ENCODE peak calls at places on chromosome 14, in six cellular contexts. X is uterus, B is heart right ventricle, C is neural progenitor cell, R is adrenal gland, A is hepatocyte. N is an unnamed sample.
A peak's percentile ranks its signal among the peaks of the same experiment; 100 is the strongest.

GRCh38 chr14:94689218-94689984 is 77.2 kb downstream of the SERPINA3 start:
- DNase-seq in C (peak; percentile 86), X (peak; percentile 71), R (peak; percentile 64), A (peak; percentile 87), B (peak; percentile 38), N (peak; percentile 58)

GRCh38 chr14:105304565-105304964 is 3.8 kb upstream of the BRF1 start:
- DNase-seq in A (no peak), R (no peak), C (no peak), X (no peak), B (no peak), N (no peak)

GRCh38 chr14:23608454-23608853 is 27.7 kb upstream of the DHRS2 start:
- DNase-seq in B (peak; percentile 36), X (no peak), C (no peak), R (no peak), A (no peak), N (peak; percentile 59)

GRCh38 chr14:41532255-41532654 is 74.4 kb upstream of the LRFN5 start:
- DNase-seq in A (no peak), C (no peak), B (no peak), R (no peak), X (no peak), N (no peak)

GRCh38 chr14:103692159-103692558 is 23.1 kb downstream of the XRCC3 start:
- DNase-seq in C (no peak), A (no peak), B (no peak), X (no peak), R (no peak), N (no peak)

GRCh38 chr14:55077155-55077554 is 25.7 kb downstream of the MAPK1IP1L start:
- DNase-seq in A (peak; percentile 70), C (no peak), R (no peak), X (no peak), B (no peak), N (no peak)

GRCh38 chr14:36515105-36515593 is 4.9 kb downstream of the NKX2-1 start:
- DNase-seq in R (no peak), C (no peak), X (no peak), B (no peak), A (no peak), N (no peak)

GRCh38 chr14:61498811-61499210 is 177.4 kb downstream of the PRKCH start:
- DNase-seq in B (no peak), C (no peak), A (no peak), R (no peak), X (no peak), N (no peak)

GRCh38 chr14:103021817-103022668 is 35.3 kb downstream of the CDC42BPB start:
- DNase-seq in B (no peak), A (no peak), X (no peak), R (no peak), C (no peak), N (no peak)

GRCh38 chr14:31510222-31510621 is 22.4 kb upstream of the GPR33 start:
- DNase-seq in X (no peak), A (no peak), B (no peak), R (no peak), C (no peak), N (no peak)
- TF ChIP-seq CTCF in X (peak; percentile 50), A (peak; percentile 70), B (peak; percentile 73), R (peak; percentile 70), C (peak; percentile 82), N (peak; percentile 68)

DNA sequence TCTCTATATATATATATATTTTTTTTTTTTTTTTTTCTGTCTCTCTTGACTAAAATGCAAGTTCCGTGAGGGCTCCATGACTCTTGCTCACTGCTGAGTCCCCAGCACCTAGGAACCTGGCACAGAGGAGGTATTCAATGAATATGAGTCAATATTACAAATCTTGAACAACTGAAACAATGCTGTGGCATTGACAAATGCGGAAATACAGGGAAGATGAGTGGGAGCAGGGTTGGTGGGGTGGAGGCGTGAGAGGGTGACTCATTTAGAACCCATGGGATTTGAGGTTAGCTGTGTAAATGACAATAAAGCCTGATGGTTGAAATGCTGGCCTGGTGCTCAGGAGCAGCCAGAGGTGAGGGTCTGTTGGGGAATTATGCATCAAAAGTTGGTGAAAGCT is 121.7 kb upstream of the FUT8 start:
- DNase-seq in C (no peak), B (no peak), X (no peak), A (no peak), R (no peak), N (no peak)
- H3K4me1 ChIP-seq in C (peaks cover 11% of the 10 kb centered on the region), B (no peaks in the 10 kb centered on the region), X (no peaks in the 10 kb centered on the region), A (no peaks in the 10 kb centered on the region), R (no peaks in the 10 kb centered on the region), N (no peaks in the 10 kb centered on the region)

DNA sequence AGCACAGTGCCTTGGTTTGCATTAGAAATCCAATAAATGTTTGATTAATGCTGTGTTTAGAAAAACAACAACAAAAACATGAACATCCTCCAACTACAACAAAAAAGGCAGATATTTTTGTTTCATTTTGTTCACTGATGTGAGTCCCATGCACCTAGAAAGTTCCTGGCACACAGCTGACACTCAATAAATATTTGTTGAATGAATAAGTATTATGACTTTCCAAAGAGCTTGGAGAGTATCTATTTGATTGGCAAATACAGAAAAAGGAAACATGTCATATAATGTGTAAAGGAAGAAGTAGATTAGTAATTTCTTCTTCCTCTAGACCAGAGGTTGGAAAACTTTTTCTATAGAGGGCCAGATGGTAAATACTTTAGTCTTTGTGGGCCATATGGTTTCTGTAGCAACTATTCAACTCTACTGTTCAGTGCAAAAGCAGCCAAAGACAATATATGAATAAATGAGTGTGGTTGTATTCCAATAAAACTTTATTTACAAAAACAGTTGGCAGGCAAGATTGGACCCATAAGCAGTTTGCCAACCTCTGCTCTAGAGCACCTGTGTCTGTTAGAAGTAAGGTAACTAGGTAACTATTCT is 312.3 kb upstream of the DIO2 start:
- DNase-seq in B (no peak), R (no peak), A (no peak), X (no peak), C (no peak), N (no peak)
- TF ChIP-seq CTCF in B (no peak), R (no peak), A (no peak), X (no peak), C (no peak), N (no peak)

DNA sequence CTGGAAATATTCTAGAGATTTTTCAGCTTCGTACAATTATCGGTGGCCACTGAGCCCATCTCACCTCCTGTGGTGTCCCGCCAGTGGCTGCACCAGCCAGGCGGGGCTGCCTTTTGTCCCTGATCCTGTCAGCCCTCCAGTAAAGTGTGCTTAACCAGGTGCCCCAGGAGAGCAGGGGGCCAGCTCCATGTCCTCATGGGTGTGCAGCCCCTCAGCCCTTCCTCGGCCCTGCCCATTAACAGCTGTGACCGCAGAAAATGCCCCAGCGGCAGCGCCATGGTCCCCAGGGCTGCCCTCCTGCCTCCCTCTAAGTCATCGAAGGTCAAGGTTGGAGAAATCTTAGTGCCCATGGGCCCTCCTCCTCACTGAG is 188.5 kb downstream of the ZFP36L1 start:
- DNase-seq in R (no peak), C (no peak), B (no peak), X (no peak), A (no peak), N (no peak)
- H3K4me1 ChIP-seq in R (no peaks in the 10 kb centered on the region), C (peaks cover 56% of the 10 kb centered on the region), B (peaks cover 40% of the 10 kb centered on the region), X (peaks cover 3% of the 10 kb centered on the region), A (peaks cover 62% of the 10 kb centered on the region), N (peaks cover 48% of the 10 kb centered on the region)

GRCh38 chr14:76320975-76321374 is 55.0 kb upstream of the ESRRB start:
- DNase-seq in C (no peak), X (no peak), B (no peak), R (no peak), A (no peak), N (no peak)

GRCh38 chr14:76326918-76327689 is 48.8 kb upstream of the ESRRB start:
- DNase-seq in X (no peak), A (no peak), B (no peak), R (no peak), C (no peak), N (no peak)

GRCh38 chr14:76322594-76323220 is 53.2 kb upstream of the ESRRB start:
- DNase-seq in B (no peak), X (no peak), A (no peak), C (no peak), R (no peak), N (no peak)

GRCh38 chr14:76323331-76324050 is 52.4 kb upstream of the ESRRB start:
- DNase-seq in X (no peak), A (no peak), R (no peak), C (no peak), B (no peak), N (no peak)

DNA sequence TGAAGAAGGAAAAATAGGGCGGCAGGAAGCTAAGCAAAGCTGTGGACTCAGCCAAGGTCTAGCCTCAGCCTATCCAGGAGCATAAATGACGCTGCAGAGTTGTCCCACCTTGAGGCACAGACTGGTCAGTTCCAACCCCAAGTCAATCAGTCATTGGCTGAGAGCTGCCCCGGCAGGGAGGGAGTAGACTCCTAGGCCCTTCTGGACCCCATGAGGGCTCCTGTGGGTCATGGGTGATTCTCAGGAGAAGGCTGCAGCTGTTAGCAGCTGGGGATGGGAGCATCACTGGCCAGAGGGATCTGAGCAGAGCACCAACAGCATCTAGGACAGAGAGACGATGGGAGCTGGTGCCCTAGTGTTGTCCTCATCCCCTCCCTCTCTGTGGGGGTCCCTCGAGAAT is 51.8 kb upstream of the ESRRB start:
- DNase-seq in B (no peak), C (no peak), X (no peak), R (no peak), A (no peak), N (no peak)
- TF ChIP-seq CTCF in B (no peak), C (no peak), X (no peak), R (no peak), A (no peak), N (no peak)

GRCh38 chr14:72616811-72617210 is 277.1 kb downstream of the DPF3 start:
- DNase-seq in R (peak; percentile 2), B (no peak), C (no peak), A (no peak), X (no peak), N (no peak)

GRCh38 chr14:72614891-72615410 is 278.9 kb downstream of the DPF3 start:
- DNase-seq in X (no peak), A (no peak), C (no peak), B (no peak), R (no peak), N (no peak)

GRCh38 chr14:72614365-72614764 is 279.5 kb downstream of the DPF3 start:
- DNase-seq in A (no peak), X (no peak), C (no peak), R (no peak), B (no peak), N (no peak)

GRCh38 chr14:72616294-72616693 is 277.6 kb downstream of the DPF3 start:
- DNase-seq in R (peak; percentile 2), C (no peak), B (no peak), X (no peak), A (peak; percentile 26), N (no peak)

GRCh38 chr14:72615511-72616121 is 278.3 kb downstream of the DPF3 start:
- DNase-seq in A (no peak), C (no peak), B (no peak), R (peak; percentile 23), X (no peak), N (no peak)
- H3K4me1 ChIP-seq in A (peaks cover 3% of the 10 kb centered on the region), C (peaks cover 11% of the 10 kb centered on the region), B (peaks cover 77% of the 10 kb centered on the region), R (peaks cover 8% of the 10 kb centered on the region), X (no peaks in the 10 kb centered on the region), N (peaks cover 89% of the 10 kb centered on the region)

DNA sequence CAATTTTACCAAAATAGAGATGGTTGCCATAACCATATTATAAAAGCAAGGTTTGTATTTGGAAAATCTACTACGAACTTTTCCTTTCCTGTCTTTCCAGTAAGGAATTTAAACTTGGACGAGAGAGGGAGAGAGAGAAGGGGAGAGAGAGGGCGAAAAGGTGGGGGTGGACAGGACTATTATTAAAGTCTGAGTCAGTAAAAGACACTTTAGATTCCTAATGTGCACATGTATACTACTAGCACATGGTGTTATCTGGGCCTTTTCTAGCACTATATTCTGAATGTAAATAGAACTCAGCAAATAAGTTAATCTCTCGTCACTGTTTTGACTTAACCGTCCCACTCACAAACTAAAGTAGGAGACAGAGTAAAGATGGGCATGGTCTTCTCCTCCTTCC is 30.4 kb upstream of the FBLN5 start:
- DNase-seq in B (peak; percentile 5), R (no peak), C (no peak), X (no peak), A (no peak), N (no peak)
- TF ChIP-seq CTCF in B (no peak), R (no peak), C (no peak), X (no peak), A (no peak), N (no peak)